ENCODE peak calls at places on chromosomes 13 and 19, in five cellular contexts. G, P, S, T and I are unnamed samples.

GRCh38 chr19:49489601-49490167 is 2.3 kb downstream of the RPL13A start:
- DNase-seq in S (no peak), P (no peak), G (no peak), T (no peak), I (no peak)

GRCh38 chr13:112145221-112146072 is 78.5 kb downstream of the SOX1 start:
- DNase-seq in P (no peak), T (no peak), S (no peak), G (no peak), I (peak)

GRCh38 chr13:91909617-91910016 is 511.2 kb downstream of the GPC5 start:
- DNase-seq in T (no peak), P (no peak), G (no peak), S (no peak), I (no peak)

GRCh38 chr13:75458696-75459422 is 23.1 kb downstream of the TBC1D4 start:
- DNase-seq in T (no peak), G (no peak), P (no peak), S (no peak), I (no peak)

GRCh38 chr13:97235549-97236206 is 13.5 kb downstream of the MBNL2 start:
- DNase-seq in G (no peak), P (no peak), T (no peak), S (no peak), I (no peak)

GRCh38 chr13:25901460-25902376 is 150.1 kb downstream of the SHISA2 start:
- DNase-seq in S (no peak), P (peak), G (no peak), T (peak), I (no peak)

GRCh38 chr13:112575680-112576079 is 12.3 kb downstream of the TUBGCP3 start:
- DNase-seq in P (no peak), T (no peak), S (no peak), G (no peak), I (no peak)

GRCh38 chr19:48480151-48480475 is 10.9 kb downstream of the CYTH2 start:
- DNase-seq in S (no peak), G (no peak), T (no peak), P (no peak), I (no peak)

GRCh38 chr19:31263317-31263716 is 85.9 kb downstream of the TSHZ3 start:
- DNase-seq in G (peak), S (no peak), T (no peak), P (no peak), I (no peak)

GRCh38 chr13:72804301-72804700 is 22.4 kb downstream of the PIBF1 start:
- DNase-seq in T (no peak), S (no peak), G (no peak), P (no peak), I (no peak)

GRCh38 chr13:72514141-72514540 is 213.3 kb downstream of the MZT1 start:
- DNase-seq in S (no peak), T (peak), P (peak), G (no peak), I (no peak)

GRCh38 chr13:80591978-80592377 is 251.1 kb upstream of the SPRY2 start:
- DNase-seq in T (no peak), G (no peak), P (no peak), S (no peak), I (no peak)

GRCh38 chr19:40783711-40784110 is 5.7 kb downstream of the RAB4B start:
- DNase-seq in S (no peak), T (no peak), G (no peak), P (no peak), I (no peak)

GRCh38 chr13:52092087-52092486 is 36.8 kb downstream of the NEK5 start:
- DNase-seq in S (no peak), G (no peak), T (no peak), P (no peak), I (no peak)

GRCh38 chr13:29817604-29818378 is 32.6 kb downstream of the UBL3 start:
- DNase-seq in T (peak), G (no peak), P (no peak), S (no peak), I (no peak)

GRCh38 chr13:101875717-101876393 is 423.4 kb downstream of the ITGBL1 start:
- DNase-seq in T (peak), P (peak), S (no peak), G (peak), I (no peak)

GRCh38 chr13:69306766-69307165 is 800.9 kb upstream of the ATXN8OS start:
- DNase-seq in S (no peak), G (no peak), P (no peak), T (no peak), I (no peak)

DNA sequence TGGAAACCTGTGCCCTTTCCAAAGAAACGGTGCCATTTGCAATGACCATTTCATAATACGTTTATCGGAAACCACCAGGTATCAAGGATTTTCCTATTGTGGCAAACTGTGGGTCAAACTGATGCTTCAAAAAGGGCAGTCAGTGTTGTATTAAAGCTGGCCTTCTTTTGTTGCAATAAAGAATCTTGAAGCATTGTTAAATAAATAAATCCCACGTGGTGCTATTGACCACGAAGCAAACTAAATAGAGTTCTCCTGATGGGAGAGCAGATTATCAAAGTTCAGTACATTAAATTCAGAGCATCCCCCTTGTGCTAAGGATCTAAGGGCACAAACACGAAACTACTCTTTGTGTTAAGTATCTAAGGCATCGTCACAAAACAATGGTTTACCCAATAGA is 545.9 kb upstream of the MIR17HG start:
- DNase-seq in T (no peak), S (no peak), P (no peak), G (no peak), I (no peak)
- TF ChIP-seq CTCF in T (no peak), S (no peak), P (no peak), G (no peak), I (no peak)

GRCh38 chr19:45254044-45254531 is 3.0 kb downstream of the MARK4 start:
- DNase-seq in P (no peak), G (no peak), S (no peak), T (no peak), I (no peak)
- TF ChIP-seq CTCF in P (peak), G (no peak), S (no peak), T (peak), I (peak)

DNA sequence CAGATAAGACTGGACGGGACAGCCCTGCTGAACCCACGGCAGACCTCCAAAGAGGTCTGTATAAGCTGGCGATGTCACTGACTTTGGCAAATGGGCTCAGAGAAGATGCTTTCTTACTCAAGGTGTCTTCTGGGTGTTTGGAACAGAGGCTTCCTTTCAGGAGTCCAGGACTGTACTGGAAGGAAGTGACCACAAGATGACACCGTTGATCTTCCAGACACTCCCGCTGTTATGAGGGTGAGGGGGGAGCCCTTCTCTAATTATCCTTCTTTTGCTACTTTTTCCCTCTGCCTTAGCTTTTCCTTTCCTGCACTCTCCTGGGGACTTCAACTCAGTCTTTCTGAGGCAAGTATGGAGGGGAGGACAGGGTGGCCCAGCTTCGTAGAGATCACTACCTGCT is 65.2 kb upstream of the ZNF599 start:
- DNase-seq in G (no peak), S (peak), P (peak), T (peak), I (no peak)
- TF ChIP-seq CTCF in G (no peak), S (peak), P (peak), T (no peak), I (peak)

GRCh38 chr19:18672606-18673337 is 10.7 kb upstream of the CRTC1 start:
- DNase-seq in P (peak), S (no peak), G (no peak), T (peak), I (no peak)
- TF ChIP-seq CTCF in P (no peak), S (peak), G (no peak), T (peak), I (peak)

DNA sequence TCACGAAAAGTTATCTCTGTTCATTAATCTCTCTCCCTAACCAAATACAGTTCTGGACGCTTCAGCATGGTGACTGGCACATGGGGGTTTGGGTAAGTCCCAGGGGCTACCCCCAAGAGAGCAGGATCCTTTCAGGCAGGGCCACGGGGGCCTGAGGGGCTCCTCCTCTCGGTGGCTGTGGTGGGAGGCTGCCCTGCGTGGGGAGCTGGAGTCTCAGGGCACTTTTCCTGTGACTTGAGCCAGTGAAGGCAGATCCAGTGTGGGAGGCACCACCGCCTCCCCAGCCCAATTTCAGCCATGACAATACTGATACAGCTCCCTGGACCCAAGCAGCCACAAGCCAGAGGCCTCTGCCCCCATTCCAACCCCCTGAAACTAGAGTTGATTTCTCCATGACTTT is 952 bp upstream of the SBNO2 start:
- DNase-seq in T (no peak), P (no peak), G (no peak), S (no peak), I (no peak)
- TF ChIP-seq CTCF in T (no peak), P (no peak), G (no peak), S (no peak), I (no peak)

GRCh38 chr19:13848811-13849241 is 28.1 kb upstream of the NANOS3 start:
- DNase-seq in T (no peak), G (no peak), P (no peak), S (no peak), I (no peak)

GRCh38 chr19:13849277-13849676 is 27.7 kb upstream of the NANOS3 start:
- DNase-seq in P (no peak), T (no peak), S (no peak), G (no peak), I (no peak)

GRCh38 chr19:13847900-13848677 is 28.8 kb upstream of the NANOS3 start:
- DNase-seq in G (no peak), T (no peak), S (no peak), P (no peak), I (no peak)

GRCh38 chr19:13846533-13847032 is 30.4 kb upstream of the NANOS3 start:
- DNase-seq in S (peak), T (peak), P (peak), G (peak), I (no peak)

DNA sequence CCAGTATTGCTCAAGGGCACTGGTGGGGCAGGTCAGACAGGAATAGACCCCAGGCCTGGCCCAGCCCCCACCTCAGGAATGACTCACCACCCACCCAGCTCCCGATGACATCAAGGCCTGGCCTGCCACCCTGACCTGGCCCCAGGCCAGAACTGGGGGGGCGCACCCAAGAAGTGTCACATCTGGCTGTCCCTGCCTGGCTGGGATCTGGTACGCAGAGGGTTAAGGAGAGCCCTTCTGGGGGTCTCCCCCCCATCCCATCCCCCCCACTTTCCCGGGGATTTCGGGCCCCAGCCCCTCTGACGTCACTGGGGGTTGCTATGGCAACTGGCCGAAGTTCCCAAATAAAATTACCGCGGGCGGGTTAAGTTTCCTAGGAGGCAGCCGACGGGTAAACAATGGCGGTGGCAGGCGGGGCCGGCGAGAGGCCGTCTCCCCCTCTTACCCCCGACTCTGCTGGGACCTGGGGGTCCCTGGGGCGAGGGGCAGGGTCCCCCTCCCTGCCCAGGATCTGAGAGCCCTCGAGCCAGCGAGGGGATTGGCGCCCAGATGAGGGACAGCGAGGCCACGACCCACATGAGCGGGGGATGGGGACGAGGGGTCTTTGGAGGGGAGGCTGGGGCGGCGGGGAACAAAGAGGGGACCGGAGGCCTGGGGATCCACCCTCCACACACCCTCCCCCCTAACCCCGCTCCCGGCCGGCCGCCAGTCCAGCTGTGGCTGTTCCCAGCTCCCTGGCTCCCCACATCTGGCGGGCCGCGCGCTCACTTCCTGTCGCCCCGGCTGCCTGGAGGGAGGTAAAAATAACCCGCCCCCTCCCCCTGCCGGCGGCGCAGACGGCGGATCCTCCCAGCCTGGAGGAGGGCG is 29.7 kb upstream of the NANOS3 start:
- DNase-seq in G (peak), T (peak), P (peak), S (no peak), I (no peak)
- TF ChIP-seq CTCF in G (no peak), T (no peak), P (peak), S (no peak), I (peak)